ENCODE peak calls at places on chromosomes 1 and 21, in nine cellular contexts. One of them, this sample, is unnamed.

GRCh38 chr1:35936828-35937227 is 5.9 kb downstream of the AGO3 start:
- DNase-seq in endodermal cell: no peak
- DNase-seq in body of pancreas: no peak
- DNase-seq in GM23338: no peak
- DNase-seq in uterus: no peak
- DNase-seq in right lobe of liver: no peak
- DNase-seq in heart left ventricle: no peak
- DNase-seq in tibial nerve: no peak
- DNase-seq in IMR-90: no peak
- DNase-seq in this sample: no peak

GRCh38 chr1:110523011-110523410 is 4.0 kb upstream of the KCNA10 start:
- DNase-seq in endodermal cell: no peak
- DNase-seq in body of pancreas: no peak
- DNase-seq in GM23338: no peak
- DNase-seq in uterus: no peak
- DNase-seq in right lobe of liver: no peak
- DNase-seq in heart left ventricle: no peak
- DNase-seq in tibial nerve: no peak
- DNase-seq in IMR-90: no peak
- DNase-seq in this sample: no peak

GRCh38 chr1:223754681-223755431 is 42.5 kb downstream of the CAPN2 start:
- DNase-seq in endodermal cell: no peak
- DNase-seq in body of pancreas: no peak
- DNase-seq in GM23338: no peak
- DNase-seq in uterus: no peak
- DNase-seq in right lobe of liver: no peak
- DNase-seq in heart left ventricle: no peak
- DNase-seq in tibial nerve: no peak
- DNase-seq in IMR-90: no peak
- DNase-seq in this sample: no peak

GRCh38 chr1:4174291-4175200 is 274.5 kb upstream of the C1orf174 start:
- DNase-seq in endodermal cell: no peak
- DNase-seq in body of pancreas: no peak
- DNase-seq in GM23338: no peak
- DNase-seq in uterus: no peak
- DNase-seq in right lobe of liver: no peak
- DNase-seq in heart left ventricle: no peak
- DNase-seq in tibial nerve: no peak
- DNase-seq in IMR-90: no peak
- DNase-seq in this sample: no peak

GRCh38 chr21:15935530-15935929 is 205.7 kb downstream of the USP25 start:
- DNase-seq in endodermal cell: no peak
- DNase-seq in body of pancreas: no peak
- DNase-seq in GM23338: no peak
- DNase-seq in uterus: no peak
- DNase-seq in right lobe of liver: no peak
- DNase-seq in heart left ventricle: no peak
- DNase-seq in tibial nerve: no peak
- DNase-seq in IMR-90: no peak
- DNase-seq in this sample: no peak

GRCh38 chr1:20031836-20032235 is 38.2 kb upstream of the PLA2G5 start:
- DNase-seq in endodermal cell: no peak
- DNase-seq in body of pancreas: no peak
- DNase-seq in GM23338: no peak
- DNase-seq in uterus: no peak
- DNase-seq in right lobe of liver: no peak
- DNase-seq in heart left ventricle: no peak
- DNase-seq in tibial nerve: no peak
- DNase-seq in IMR-90: no peak
- DNase-seq in this sample: no peak

GRCh38 chr1:3529099-3529729 is 74.7 kb downstream of the ARHGEF16 start:
- DNase-seq in endodermal cell: no peak
- DNase-seq in body of pancreas: peak; percentile 91
- DNase-seq in GM23338: no peak
- DNase-seq in uterus: no peak
- DNase-seq in right lobe of liver: peak; percentile 81
- DNase-seq in heart left ventricle: peak; percentile 76
- DNase-seq in tibial nerve: no peak
- DNase-seq in IMR-90: no peak
- DNase-seq in this sample: peak; percentile 80

GRCh38 chr1:221015159-221015558 is 135.9 kb downstream of the HLX start:
- DNase-seq in endodermal cell: no peak
- DNase-seq in body of pancreas: no peak
- DNase-seq in GM23338: no peak
- DNase-seq in uterus: no peak
- DNase-seq in right lobe of liver: no peak
- DNase-seq in heart left ventricle: no peak
- DNase-seq in tibial nerve: no peak
- DNase-seq in IMR-90: no peak
- DNase-seq in this sample: no peak

GRCh38 chr1:146051452-146051852 is 29.9 kb upstream of the HJV start:
- DNase-seq in endodermal cell: peak; percentile 82
- DNase-seq in body of pancreas: peak; percentile 34
- DNase-seq in GM23338: no peak
- DNase-seq in uterus: no peak
- DNase-seq in right lobe of liver: no peak
- DNase-seq in heart left ventricle: no peak
- DNase-seq in tibial nerve: no peak
- DNase-seq in IMR-90: no peak
- DNase-seq in this sample: no peak

GRCh38 chr1:54180666-54181360 is 19.0 kb downstream of the CYB5RL start:
- DNase-seq in endodermal cell: no peak
- DNase-seq in body of pancreas: no peak
- DNase-seq in GM23338: no peak
- DNase-seq in uterus: no peak
- DNase-seq in right lobe of liver: no peak
- DNase-seq in heart left ventricle: no peak
- DNase-seq in tibial nerve: no peak
- DNase-seq in IMR-90: no peak
- DNase-seq in this sample: no peak

GRCh38 chr1:115255154-115255553 is 82.9 kb downstream of the NGF start:
- DNase-seq in endodermal cell: no peak
- DNase-seq in body of pancreas: no peak
- DNase-seq in GM23338: no peak
- DNase-seq in uterus: no peak
- DNase-seq in right lobe of liver: no peak
- DNase-seq in heart left ventricle: no peak
- DNase-seq in tibial nerve: no peak
- DNase-seq in IMR-90: no peak
- DNase-seq in this sample: no peak

GRCh38 chr1:227544677-227545076 is 18.7 kb upstream of the ZNF678 start:
- DNase-seq in endodermal cell: no peak
- DNase-seq in body of pancreas: no peak
- DNase-seq in GM23338: no peak
- DNase-seq in uterus: no peak
- DNase-seq in right lobe of liver: no peak
- DNase-seq in heart left ventricle: no peak
- DNase-seq in tibial nerve: no peak
- DNase-seq in IMR-90: no peak
- DNase-seq in this sample: peak; percentile 8

GRCh38 chr1:109615879-109616278 is 3.5 kb downstream of the GNAT2 start:
- DNase-seq in endodermal cell: peak; percentile 34
- DNase-seq in body of pancreas: no peak
- DNase-seq in GM23338: no peak
- DNase-seq in uterus: no peak
- DNase-seq in right lobe of liver: no peak
- DNase-seq in heart left ventricle: no peak
- DNase-seq in tibial nerve: no peak
- DNase-seq in IMR-90: peak; percentile 46
- DNase-seq in this sample: no peak

GRCh38 chr21:41171210-41171609 is 3.2 kb downstream of the BACE2 start:
- DNase-seq in endodermal cell: no peak
- DNase-seq in body of pancreas: peak; percentile 87
- DNase-seq in GM23338: no peak
- DNase-seq in uterus: no peak
- DNase-seq in right lobe of liver: no peak
- DNase-seq in heart left ventricle: peak; percentile 32
- DNase-seq in tibial nerve: no peak
- DNase-seq in IMR-90: no peak
- DNase-seq in this sample: no peak

GRCh38 chr21:44485254-44485793 is 30.0 kb downstream of the LRRC3 start:
- DNase-seq in endodermal cell: peak; percentile 92
- DNase-seq in body of pancreas: no peak
- DNase-seq in GM23338: peak; percentile 87
- DNase-seq in uterus: peak; percentile 34
- DNase-seq in right lobe of liver: peak; percentile 74
- DNase-seq in heart left ventricle: no peak
- DNase-seq in tibial nerve: no peak
- DNase-seq in IMR-90: peak; percentile 8
- DNase-seq in this sample: no peak

DNA sequence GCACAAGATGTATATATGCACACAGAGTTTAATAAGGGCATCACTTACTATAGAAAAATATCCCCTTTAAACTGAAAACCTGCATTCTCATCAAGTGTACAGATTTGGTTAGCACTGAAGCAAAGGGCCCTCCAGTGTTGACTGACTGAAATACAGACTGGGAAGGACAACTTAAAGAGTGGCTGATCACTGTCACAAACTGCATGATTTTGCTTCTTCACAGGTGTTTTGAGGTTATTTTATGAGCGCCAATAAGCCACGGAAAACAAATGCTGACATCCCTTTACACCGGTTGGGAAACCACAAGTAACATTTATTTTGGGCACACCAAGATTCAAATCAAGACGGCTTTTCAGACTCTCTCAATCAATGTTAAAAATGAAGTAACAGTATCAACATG is 30.9 kb upstream of the RAP1GAP start:
- DNase-seq in endodermal cell: no peak
- DNase-seq in body of pancreas: no peak
- DNase-seq in GM23338: no peak
- DNase-seq in uterus: no peak
- DNase-seq in right lobe of liver: no peak
- DNase-seq in heart left ventricle: no peak
- DNase-seq in tibial nerve: no peak
- DNase-seq in IMR-90: no peak
- DNase-seq in this sample: no peak
- H3K4me1 ChIP-seq in endodermal cell: no peaks in the 10 kb centered on the region
- H3K4me1 ChIP-seq in body of pancreas: no peaks in the 10 kb centered on the region
- H3K4me1 ChIP-seq in GM23338: peaks cover 2% of the 10 kb centered on the region
- H3K4me1 ChIP-seq in uterus: no peaks in the 10 kb centered on the region
- H3K4me1 ChIP-seq in right lobe of liver: peaks cover 10% of the 10 kb centered on the region
- H3K4me1 ChIP-seq in heart left ventricle: no peaks in the 10 kb centered on the region
- H3K4me1 ChIP-seq in tibial nerve: no peaks in the 10 kb centered on the region
- H3K4me1 ChIP-seq in IMR-90: peaks cover 4% of the 10 kb centered on the region
- H3K4me1 ChIP-seq in this sample: no peaks in the 10 kb centered on the region

DNA sequence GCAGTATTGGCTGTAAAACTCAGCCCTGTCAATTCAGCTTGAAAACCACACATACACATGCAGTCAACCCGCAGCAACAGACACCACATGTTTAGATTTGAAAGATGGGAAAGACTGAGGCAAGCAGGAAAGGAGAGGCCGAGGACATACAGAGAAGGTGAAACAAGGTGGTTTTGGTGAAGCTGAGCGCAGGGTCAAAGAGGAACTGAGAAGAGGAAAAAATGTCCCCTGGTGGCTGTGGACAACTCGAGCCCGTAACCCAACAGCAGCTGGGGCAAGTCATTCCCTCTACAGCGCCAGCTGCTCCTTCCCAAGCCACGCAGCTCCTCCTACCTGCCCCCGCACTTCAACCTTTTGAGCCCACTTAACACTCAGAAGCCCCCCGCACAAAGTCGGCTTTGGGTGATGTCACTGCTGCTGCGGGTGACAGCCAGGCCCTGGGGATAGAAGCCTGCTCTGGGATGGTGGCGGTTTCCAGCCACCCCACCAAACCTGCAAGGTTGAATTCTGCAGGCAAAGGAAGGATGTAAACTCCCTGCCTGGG is 63.0 kb downstream of the KCNN3 start:
- DNase-seq in endodermal cell: no peak
- DNase-seq in body of pancreas: no peak
- DNase-seq in GM23338: no peak
- DNase-seq in uterus: no peak
- DNase-seq in right lobe of liver: no peak
- DNase-seq in heart left ventricle: no peak
- DNase-seq in tibial nerve: no peak
- DNase-seq in IMR-90: no peak
- DNase-seq in this sample: no peak
- TF ChIP-seq CTCF in endodermal cell: peak; percentile 25
- TF ChIP-seq CTCF in body of pancreas: no peak
- TF ChIP-seq CTCF in GM23338: no peak
- TF ChIP-seq CTCF in uterus: no peak
- TF ChIP-seq CTCF in right lobe of liver: no peak
- TF ChIP-seq CTCF in heart left ventricle: no peak
- TF ChIP-seq CTCF in tibial nerve: no peak
- TF ChIP-seq CTCF in IMR-90: no peak
- TF ChIP-seq CTCF in this sample: no peak

GRCh38 chr1:81848880-81849500 is 48.3 kb downstream of the ADGRL2 start:
- DNase-seq in endodermal cell: no peak
- DNase-seq in body of pancreas: no peak
- DNase-seq in GM23338: peak; percentile 59
- DNase-seq in uterus: no peak
- DNase-seq in right lobe of liver: no peak
- DNase-seq in heart left ventricle: no peak
- DNase-seq in tibial nerve: no peak
- DNase-seq in IMR-90: no peak
- DNase-seq in this sample: no peak
- H3K4me1 ChIP-seq in endodermal cell: peaks cover 36% of the 10 kb centered on the region
- H3K4me1 ChIP-seq in body of pancreas: no peaks in the 10 kb centered on the region
- H3K4me1 ChIP-seq in GM23338: peaks cover 46% of the 10 kb centered on the region
- H3K4me1 ChIP-seq in uterus: no peaks in the 10 kb centered on the region
- H3K4me1 ChIP-seq in right lobe of liver: peaks cover 8% of the 10 kb centered on the region
- H3K4me1 ChIP-seq in heart left ventricle: no peaks in the 10 kb centered on the region
- H3K4me1 ChIP-seq in tibial nerve: no peaks in the 10 kb centered on the region
- H3K4me1 ChIP-seq in IMR-90: no peaks in the 10 kb centered on the region
- H3K4me1 ChIP-seq in this sample: peaks cover 26% of the 10 kb centered on the region

GRCh38 chr1:91828007-91828321 is 58.0 kb downstream of the TGFBR3 start:
- DNase-seq in endodermal cell: no peak
- DNase-seq in body of pancreas: no peak
- DNase-seq in GM23338: no peak
- DNase-seq in uterus: no peak
- DNase-seq in right lobe of liver: no peak
- DNase-seq in heart left ventricle: no peak
- DNase-seq in tibial nerve: no peak
- DNase-seq in IMR-90: no peak
- DNase-seq in this sample: no peak

GRCh38 chr1:91830242-91831131 is 55.5 kb downstream of the TGFBR3 start:
- DNase-seq in endodermal cell: no peak
- DNase-seq in body of pancreas: peak; percentile 90
- DNase-seq in GM23338: no peak
- DNase-seq in uterus: peak; percentile 76
- DNase-seq in right lobe of liver: peak; percentile 43
- DNase-seq in heart left ventricle: peak; percentile 75
- DNase-seq in tibial nerve: peak; percentile 38
- DNase-seq in IMR-90: peak; percentile 91
- DNase-seq in this sample: peak; percentile 87

GRCh38 chr1:91828583-91829281 is 57.2 kb downstream of the TGFBR3 start:
- DNase-seq in endodermal cell: no peak
- DNase-seq in body of pancreas: peak; percentile 72
- DNase-seq in GM23338: no peak
- DNase-seq in uterus: no peak
- DNase-seq in right lobe of liver: peak; percentile 57
- DNase-seq in heart left ventricle: no peak
- DNase-seq in tibial nerve: no peak
- DNase-seq in IMR-90: no peak
- DNase-seq in this sample: no peak

GRCh38 chr1:91831132-91831930 is 54.6 kb downstream of the TGFBR3 start:
- DNase-seq in endodermal cell: no peak
- DNase-seq in body of pancreas: no peak
- DNase-seq in GM23338: no peak
- DNase-seq in uterus: no peak
- DNase-seq in right lobe of liver: no peak
- DNase-seq in heart left ventricle: no peak
- DNase-seq in tibial nerve: no peak
- DNase-seq in IMR-90: peak; percentile 86
- DNase-seq in this sample: no peak

GRCh38 chr1:91829293-91830153 is 56.4 kb downstream of the TGFBR3 start:
- DNase-seq in endodermal cell: no peak
- DNase-seq in body of pancreas: no peak
- DNase-seq in GM23338: no peak
- DNase-seq in uterus: no peak
- DNase-seq in right lobe of liver: no peak
- DNase-seq in heart left ventricle: no peak
- DNase-seq in tibial nerve: no peak
- DNase-seq in IMR-90: no peak
- DNase-seq in this sample: no peak
- TF ChIP-seq CTCF in endodermal cell: no peak
- TF ChIP-seq CTCF in body of pancreas: no peak
- TF ChIP-seq CTCF in GM23338: no peak
- TF ChIP-seq CTCF in uterus: no peak
- TF ChIP-seq CTCF in right lobe of liver: no peak
- TF ChIP-seq CTCF in heart left ventricle: no peak
- TF ChIP-seq CTCF in tibial nerve: no peak
- TF ChIP-seq CTCF in IMR-90: no peak
- TF ChIP-seq CTCF in this sample: no peak

This sample was measured in heart right ventricle.